ENCODE peak calls at places on chromosomes 1 and 21, in six cellular contexts. A, Q, Z, F, X and V are unnamed samples.
A peak's percentile ranks its signal among the peaks of the same experiment; 100 is the strongest.

GRCh38 chr1:211789641-211790464 is 40.7 kb downstream of the LPGAT1 start:
- DNase-seq in F (no peak), X (no peak), Z (no peak), Q (no peak), A (no peak), V (no peak)

GRCh38 chr1:110606784-110607662 is 865 bp upstream of the KCNA2 start:
- DNase-seq in F (no peak), A (peak; percentile 48), Q (peak; percentile 31), Z (no peak), X (no peak), V (peak; percentile 21)

GRCh38 chr1:192937128-192937527 is 122.0 kb downstream of the UCHL5 start:
- DNase-seq in F (no peak), X (no peak), Q (no peak), A (no peak), Z (no peak), V (no peak)

GRCh38 chr1:181396811-181397210 is 86.5 kb upstream of the CACNA1E start:
- DNase-seq in F (no peak), A (no peak), Z (no peak), X (no peak), Q (peak; percentile 5), V (no peak)

GRCh38 chr1:115437146-115437639 is 99.1 kb upstream of the NGF start:
- DNase-seq in F (no peak), A (no peak), Q (no peak), Z (no peak), X (no peak), V (no peak)

GRCh38 chr1:206609229-206609991 is 2.9 kb downstream of the EIF2D start:
- DNase-seq in X (no peak), A (no peak), Q (no peak), F (no peak), Z (no peak), V (no peak)

GRCh38 chr1:196399713-196400112 is 208.5 kb downstream of the KCNT2 start:
- DNase-seq in A (no peak), F (no peak), Z (no peak), Q (no peak), X (no peak), V (no peak)

GRCh38 chr21:42471716-42472330 is 24.2 kb downstream of the RSPH1 start:
- DNase-seq in A (no peak), X (no peak), Z (no peak), F (no peak), Q (no peak), V (no peak)

GRCh38 chr1:1234180-1234808 is 2.3 kb downstream of the B3GALT6 start:
- DNase-seq in A (no peak), X (no peak), F (no peak), Z (no peak), Q (no peak), V (no peak)
- H3K4me3 ChIP-seq in A (no peak overlapping the region), X (no peak overlapping the region), F (no peak overlapping the region), Z (no peak overlapping the region), Q (no peak overlapping the region), V (no peak overlapping the region)

GRCh38 chr21:40845621-40846020 is 1.3 kb downstream of the DSCAM start:
- DNase-seq in X (no peak), A (no peak), Q (no peak), F (no peak), Z (no peak), V (no peak)

GRCh38 chr21:40842197-40842552 is 4.8 kb downstream of the DSCAM start:
- DNase-seq in F (no peak), A (no peak), X (no peak), Z (no peak), Q (no peak), V (no peak)

GRCh38 chr21:40846566-40847411 is at the start of gene DSCAM:
- DNase-seq in Q (no peak), Z (no peak), X (peak; percentile 71), A (peak; percentile 41), F (no peak), V (peak; percentile 30)

GRCh38 chr21:40846057-40846456 is 901 bp downstream of the DSCAM start:
- DNase-seq in F (no peak), Q (no peak), Z (no peak), X (no peak), A (no peak), V (no peak)

DNA sequence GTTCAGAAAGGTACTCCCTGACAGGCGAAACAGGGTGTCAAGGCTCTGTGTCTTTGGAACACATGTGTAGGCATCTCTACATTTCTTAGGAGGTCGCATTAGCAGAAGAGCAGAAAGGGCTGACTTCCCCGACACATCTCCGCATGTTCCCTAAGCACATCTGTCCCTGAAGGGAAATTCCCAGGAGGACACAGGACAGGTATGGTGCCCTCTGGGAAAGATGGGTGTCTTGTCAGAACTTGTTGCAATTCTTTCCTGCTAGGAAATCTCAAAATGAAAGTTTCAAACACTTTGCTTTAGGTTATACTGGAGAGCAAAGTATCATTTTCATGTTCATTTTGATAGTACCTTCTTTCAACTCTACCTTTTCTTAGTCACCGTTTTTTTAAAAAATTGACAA is 2.0 kb downstream of the DSCAM start:
- DNase-seq in X (no peak), Q (no peak), Z (no peak), A (no peak), F (no peak), V (no peak)
- H3K27me3 ChIP-seq in X (peaks cover 77% of the 10 kb centered on the region), Q (no peaks in the 10 kb centered on the region), Z (peaks cover 91% of the 10 kb centered on the region), A (peaks cover 45% of the 10 kb centered on the region), F (no peaks in the 10 kb centered on the region), V (peaks cover 23% of the 10 kb centered on the region)

DNA sequence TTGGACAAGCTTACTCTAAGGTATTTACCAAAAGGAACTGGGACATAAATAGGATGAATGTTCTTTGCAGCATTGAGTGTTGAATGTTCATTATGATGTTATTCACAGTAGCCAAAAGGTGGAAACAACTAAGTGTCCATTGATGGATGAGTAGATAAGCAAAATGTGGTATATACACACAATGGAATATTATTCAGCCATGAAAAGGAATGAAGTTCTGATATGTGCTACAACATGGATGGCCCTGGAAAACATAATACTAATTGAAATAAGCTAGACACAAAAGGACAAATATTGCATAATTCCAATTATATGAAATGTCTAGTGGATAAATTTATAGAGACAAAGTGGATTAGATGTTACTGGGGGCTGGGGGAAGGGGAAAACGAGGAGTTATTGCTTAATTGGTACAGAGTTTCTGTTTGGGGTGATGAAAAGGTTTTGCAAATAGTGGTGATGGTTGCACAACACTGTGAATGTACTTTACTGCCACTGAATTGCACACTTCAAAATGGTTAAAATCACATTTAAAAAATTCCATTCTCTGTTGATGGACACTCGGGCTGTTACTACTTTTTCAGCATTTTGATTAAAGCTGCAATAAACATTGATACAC is 2.9 kb downstream of the MTARC1 start:
- DNase-seq in A (no peak), Z (no peak), F (no peak), Q (no peak), X (no peak), V (no peak)
- H3K4me3 ChIP-seq in A (no peak overlapping the region), Z (no peak overlapping the region), F (no peak overlapping the region), Q (no peak overlapping the region), X (no peak overlapping the region), V (no peak overlapping the region)

DNA sequence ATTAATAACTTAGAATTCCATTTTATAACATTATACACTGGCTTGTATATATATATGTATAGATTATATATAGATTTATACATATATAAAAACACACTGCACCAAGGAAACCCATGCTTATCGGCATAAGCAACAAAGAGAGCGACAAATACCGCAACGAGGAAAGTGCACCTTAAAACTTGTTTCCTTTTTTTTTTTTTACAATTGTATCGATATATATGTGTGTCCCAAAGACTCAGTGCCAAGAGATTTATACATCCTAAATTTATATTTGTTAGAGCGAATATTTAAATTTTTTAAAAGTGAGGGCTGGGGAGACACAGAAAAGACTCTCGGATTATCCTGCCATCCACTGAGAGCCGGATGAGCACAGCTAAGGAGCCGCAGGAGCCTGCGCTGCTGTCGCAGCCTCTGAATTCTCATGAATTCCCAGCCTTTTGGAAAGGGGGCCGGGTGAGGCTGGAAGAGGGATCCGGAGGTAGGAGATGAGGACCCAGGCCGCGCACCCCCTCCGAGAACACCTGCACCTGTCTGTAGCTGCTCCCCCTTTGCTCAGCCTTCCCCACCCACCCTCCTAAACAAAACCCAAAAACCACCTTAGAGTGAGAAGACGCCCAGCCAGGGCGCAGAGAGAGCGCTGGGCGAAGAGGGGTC is 5.2 kb downstream of the DMRTA2 start:
- DNase-seq in X (no peak), A (peak; percentile 34), Q (no peak), Z (no peak), F (no peak), V (no peak)
- H3K27me3 ChIP-seq in X (peaks cover 100% of the 10 kb centered on the region), A (peaks cover 100% of the 10 kb centered on the region), Q (peaks cover 32% of the 10 kb centered on the region), Z (peaks cover 100% of the 10 kb centered on the region), F (peaks cover 87% of the 10 kb centered on the region), V (peaks cover 4% of the 10 kb centered on the region)

GRCh38 chr1:22143065-22143514 is at the start of gene WNT4:
- DNase-seq in A (peak; percentile 79), X (peak; percentile 87), Z (peak; percentile 61), Q (peak; percentile 15), F (no peak), V (peak; percentile 43)
- H3K4me3 ChIP-seq in A (peak within 1 kb of the TSS; percentile 71), X (peak within 1 kb of the TSS; percentile 31), Z (peak within 1 kb of the TSS; percentile 56), Q (no peak within 1 kb of the TSS), F (peak within 1 kb of the TSS; percentile 20), V (peak within 1 kb of the TSS; percentile 22)

DNA sequence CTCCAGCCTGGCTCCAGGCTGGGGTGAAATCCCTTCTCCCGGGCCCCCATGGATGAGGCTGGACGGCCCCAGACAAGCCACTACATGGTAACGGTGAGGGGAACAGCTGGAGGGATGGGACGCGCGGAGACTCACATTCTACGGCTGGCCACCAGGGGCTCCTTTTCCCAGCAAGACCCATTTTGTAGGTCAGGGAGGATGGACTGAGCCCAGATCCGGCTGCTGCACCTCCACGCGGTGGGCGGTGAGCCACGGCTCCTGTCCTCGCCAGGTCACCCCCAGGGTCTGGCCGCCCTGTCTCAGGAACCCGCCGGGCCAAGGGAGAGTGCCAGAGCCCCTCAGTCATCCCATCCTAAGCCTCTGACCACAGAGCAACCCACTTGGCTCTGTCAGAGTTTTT is 75.0 kb upstream of the ACTRT2 start:
- DNase-seq in F (no peak), Z (no peak), Q (no peak), X (peak; percentile 51), A (peak; percentile 61), V (no peak)
- H3K27me3 ChIP-seq in F (no peaks in the 10 kb centered on the region), Z (peaks cover 81% of the 10 kb centered on the region), Q (no peaks in the 10 kb centered on the region), X (peaks cover 66% of the 10 kb centered on the region), A (no peaks in the 10 kb centered on the region), V (peaks cover 8% of the 10 kb centered on the region)

GRCh38 chr21:19123525-19123924 is 719.9 kb upstream of the TMPRSS15 start:
- DNase-seq in Z (no peak), X (no peak), A (peak; percentile 28), Q (no peak), F (no peak), V (no peak)
- H3K4me3 ChIP-seq in Z (no peak overlapping the region), X (no peak overlapping the region), A (no peak overlapping the region), Q (no peak overlapping the region), F (no peak overlapping the region), V (no peak overlapping the region)

DNA sequence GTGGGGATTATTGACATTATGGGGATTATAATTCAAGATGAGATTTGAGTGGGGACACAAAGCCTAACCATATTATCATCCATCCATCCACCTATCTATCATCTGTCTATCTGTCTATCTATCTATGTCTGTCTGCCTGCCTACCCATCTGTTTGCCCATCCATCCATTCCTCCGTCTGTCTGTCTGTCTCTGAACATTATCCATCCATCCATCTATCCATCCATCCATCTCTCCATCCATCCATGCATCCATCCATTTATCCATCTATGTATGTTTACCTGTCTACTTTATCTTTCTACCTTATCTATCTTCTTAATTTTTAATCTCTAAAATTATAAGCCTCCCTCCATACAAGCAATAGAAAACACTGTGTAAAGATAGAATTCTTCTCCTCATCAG is 47.4 kb downstream of the SH3BGR start:
- DNase-seq in Q (no peak), A (no peak), Z (no peak), X (no peak), F (no peak), V (no peak)
- H3K27me3 ChIP-seq in Q (no peaks in the 10 kb centered on the region), A (no peaks in the 10 kb centered on the region), Z (no peaks in the 10 kb centered on the region), X (no peaks in the 10 kb centered on the region), F (peaks cover under 1% of the 10 kb centered on the region), V (no peaks in the 10 kb centered on the region)

GRCh38 chr1:167723707-167724323 is 2.0 kb downstream of the MPZL1 start:
- DNase-seq in F (no peak), Q (no peak), A (no peak), Z (no peak), X (no peak), V (no peak)
- H3K4me3 ChIP-seq in F (peak overlapping the region; percentile 80), Q (no peak overlapping the region), A (peak overlapping the region; percentile 67), Z (peak overlapping the region; percentile 97), X (peak overlapping the region; percentile 98), V (peak overlapping the region; percentile 90)